ENCODE peak calls at places on chromosomes 7 and 10, in four cellular contexts. One of them, this sample, is unnamed.

GRCh38 chr7:105875505-105875904 is 894 bp downstream of the ATXN7L1 start:
- DNase-seq in cardiac muscle cell: no peak
- DNase-seq in tibial artery: no peak
- DNase-seq in CD8-positive, alpha-beta T cell: no peak
- DNase-seq in this sample: no peak

GRCh38 chr7:138975343-138976104 is 5.7 kb downstream of the KIAA1549 start:
- DNase-seq in cardiac muscle cell: peak; percentile 2
- DNase-seq in CD8-positive, alpha-beta T cell: no peak
- DNase-seq in tibial artery: no peak
- DNase-seq in this sample: no peak

GRCh38 chr10:93573051-93573909 is 6.8 kb downstream of the FFAR4 start:
- DNase-seq in tibial artery: peak; percentile 58
- DNase-seq in CD8-positive, alpha-beta T cell: no peak
- DNase-seq in cardiac muscle cell: no peak
- DNase-seq in this sample: peak; percentile 27

GRCh38 chr7:155979994-155980393 is 167.7 kb upstream of the SHH start:
- DNase-seq in cardiac muscle cell: no peak
- DNase-seq in tibial artery: peak; percentile 12
- DNase-seq in CD8-positive, alpha-beta T cell: no peak
- DNase-seq in this sample: no peak

GRCh38 chr10:63707254-63707910 is 186.2 kb downstream of the REEP3 start:
- DNase-seq in cardiac muscle cell: peak; percentile 98
- DNase-seq in tibial artery: no peak
- DNase-seq in CD8-positive, alpha-beta T cell: no peak
- DNase-seq in this sample: no peak

GRCh38 chr7:43353902-43354301 is 229.0 kb upstream of the STK17A start:
- DNase-seq in CD8-positive, alpha-beta T cell: no peak
- DNase-seq in tibial artery: no peak
- DNase-seq in cardiac muscle cell: no peak
- DNase-seq in this sample: no peak

GRCh38 chr7:44291733-44292395 is 33.5 kb downstream of the CAMK2B start:
- DNase-seq in tibial artery: no peak
- DNase-seq in CD8-positive, alpha-beta T cell: no peak
- DNase-seq in cardiac muscle cell: peak; percentile 51
- DNase-seq in this sample: peak; percentile 24

GRCh38 chr7:128863433-128863989 is 855 bp downstream of the ATP6V1F start:
- DNase-seq in tibial artery: no peak
- DNase-seq in cardiac muscle cell: peak; percentile 77
- DNase-seq in CD8-positive, alpha-beta T cell: no peak
- DNase-seq in this sample: no peak

GRCh38 chr7:35315517-35315916 is 61.6 kb upstream of the TBX20 start:
- DNase-seq in CD8-positive, alpha-beta T cell: no peak
- DNase-seq in tibial artery: no peak
- DNase-seq in cardiac muscle cell: no peak
- DNase-seq in this sample: no peak

GRCh38 chr7:53661645-53662217 is 626.3 kb downstream of the POM121L12 start:
- DNase-seq in CD8-positive, alpha-beta T cell: no peak
- DNase-seq in tibial artery: no peak
- DNase-seq in cardiac muscle cell: no peak
- DNase-seq in this sample: no peak

GRCh38 chr7:148286150-148286549 is 304.4 kb upstream of the C7orf33 start:
- DNase-seq in CD8-positive, alpha-beta T cell: no peak
- DNase-seq in tibial artery: no peak
- DNase-seq in cardiac muscle cell: peak; percentile 10
- DNase-seq in this sample: no peak

GRCh38 chr7:134789967-134790685 is 10.7 kb downstream of the CALD1 start:
- DNase-seq in CD8-positive, alpha-beta T cell: no peak
- DNase-seq in cardiac muscle cell: peak; percentile 95
- DNase-seq in tibial artery: no peak
- DNase-seq in this sample: no peak

GRCh38 chr10:122348951-122349361 is 25.6 kb upstream of the PLEKHA1 start:
- DNase-seq in cardiac muscle cell: no peak
- DNase-seq in CD8-positive, alpha-beta T cell: no peak
- DNase-seq in tibial artery: no peak
- DNase-seq in this sample: no peak

GRCh38 chr10:6211341-6212265 is 8.9 kb downstream of the PFKFB3 start:
- DNase-seq in CD8-positive, alpha-beta T cell: no peak
- DNase-seq in cardiac muscle cell: peak; percentile 76
- DNase-seq in tibial artery: no peak
- DNase-seq in this sample: no peak

GRCh38 chr10:77311186-77311585 is 326.4 kb downstream of the KCNMA1 start:
- DNase-seq in CD8-positive, alpha-beta T cell: no peak
- DNase-seq in cardiac muscle cell: no peak
- DNase-seq in tibial artery: no peak
- DNase-seq in this sample: no peak

GRCh38 chr7:8973601-8974000 is 540.2 kb downstream of the NXPH1 start:
- DNase-seq in tibial artery: no peak
- DNase-seq in CD8-positive, alpha-beta T cell: no peak
- DNase-seq in cardiac muscle cell: no peak
- DNase-seq in this sample: no peak

GRCh38 chr10:598415-599170 is 90.9 kb downstream of the DIP2C start:
- DNase-seq in CD8-positive, alpha-beta T cell: no peak
- DNase-seq in cardiac muscle cell: peak; percentile 90
- DNase-seq in tibial artery: no peak
- DNase-seq in this sample: peak; percentile 69

GRCh38 chr7:159098795-159099194 is 45.9 kb downstream of the VIPR2 start:
- DNase-seq in cardiac muscle cell: no peak
- DNase-seq in CD8-positive, alpha-beta T cell: no peak
- DNase-seq in tibial artery: no peak
- DNase-seq in this sample: peak; percentile 85

GRCh38 chr10:62056660-62057059 is 155.2 kb downstream of the ARID5B start:
- DNase-seq in tibial artery: no peak
- DNase-seq in cardiac muscle cell: peak; percentile 38
- DNase-seq in CD8-positive, alpha-beta T cell: no peak
- DNase-seq in this sample: no peak

GRCh38 chr10:62054825-62055224 is 153.3 kb downstream of the ARID5B start:
- DNase-seq in cardiac muscle cell: no peak
- DNase-seq in tibial artery: no peak
- DNase-seq in CD8-positive, alpha-beta T cell: no peak
- DNase-seq in this sample: no peak

GRCh38 chr10:62057359-62057758 is 155.9 kb downstream of the ARID5B start:
- DNase-seq in tibial artery: no peak
- DNase-seq in cardiac muscle cell: peak; percentile 91
- DNase-seq in CD8-positive, alpha-beta T cell: no peak
- DNase-seq in this sample: no peak

GRCh38 chr10:62057872-62058271 is 156.4 kb downstream of the ARID5B start:
- DNase-seq in CD8-positive, alpha-beta T cell: no peak
- DNase-seq in cardiac muscle cell: no peak
- DNase-seq in tibial artery: no peak
- DNase-seq in this sample: no peak

GRCh38 chr10:62056219-62056618 is 154.7 kb downstream of the ARID5B start:
- DNase-seq in CD8-positive, alpha-beta T cell: no peak
- DNase-seq in cardiac muscle cell: no peak
- DNase-seq in tibial artery: no peak
- DNase-seq in this sample: no peak
- H3K4me3 ChIP-seq in CD8-positive, alpha-beta T cell: no peak overlapping the region
- H3K4me3 ChIP-seq in cardiac muscle cell: no peak overlapping the region
- H3K4me3 ChIP-seq in tibial artery: peak overlapping the region; percentile 38
- H3K4me3 ChIP-seq in this sample: peak overlapping the region; percentile 78

GRCh38 chr7:119252962-119253361 is 1020.0 kb upstream of the KCND2 start:
- DNase-seq in CD8-positive, alpha-beta T cell: no peak
- DNase-seq in cardiac muscle cell: no peak
- DNase-seq in tibial artery: no peak
- DNase-seq in this sample: no peak

GRCh38 chr7:119256001-119256400 is 1017.0 kb upstream of the KCND2 start:
- DNase-seq in tibial artery: no peak
- DNase-seq in cardiac muscle cell: no peak
- DNase-seq in CD8-positive, alpha-beta T cell: no peak
- DNase-seq in this sample: no peak

GRCh38 chr7:119254741-119255140 is 1018.2 kb upstream of the KCND2 start:
- DNase-seq in CD8-positive, alpha-beta T cell: no peak
- DNase-seq in cardiac muscle cell: no peak
- DNase-seq in tibial artery: no peak
- DNase-seq in this sample: no peak

DNA sequence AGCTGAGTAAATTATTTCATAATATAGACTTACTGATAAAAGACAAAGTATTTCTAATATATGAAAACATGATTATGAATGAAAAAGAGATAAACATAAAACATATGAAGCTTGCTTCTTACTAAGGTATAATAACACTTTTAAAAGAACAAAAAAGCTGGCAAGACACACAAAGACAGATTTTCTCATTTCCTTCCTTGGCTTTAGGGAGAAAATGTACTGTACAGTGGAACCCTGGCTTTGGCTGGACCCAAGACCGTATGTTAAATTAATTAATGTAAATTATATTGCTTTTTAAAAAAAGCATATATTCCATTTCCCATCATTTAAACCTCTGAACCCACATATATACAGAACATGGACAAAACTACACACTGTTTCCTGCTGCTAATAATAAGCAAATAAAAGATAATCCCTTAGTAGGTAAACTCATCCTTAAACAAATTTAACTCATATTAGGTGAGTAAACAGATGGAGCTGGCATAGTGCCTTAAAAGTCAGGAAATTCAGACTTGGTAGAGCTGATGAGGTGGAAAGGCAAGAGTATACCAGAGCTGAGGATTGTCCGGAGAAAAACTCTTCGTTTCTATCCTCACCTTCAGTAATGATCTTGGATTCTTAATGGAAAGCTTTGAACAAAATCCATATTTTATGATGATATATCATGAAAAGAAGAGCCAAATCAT is 1016.4 kb upstream of the KCND2 start:
- DNase-seq in tibial artery: no peak
- DNase-seq in cardiac muscle cell: no peak
- DNase-seq in CD8-positive, alpha-beta T cell: no peak
- DNase-seq in this sample: no peak
- TF ChIP-seq CTCF in tibial artery: no peak
- TF ChIP-seq CTCF in cardiac muscle cell: no peak
- TF ChIP-seq CTCF in CD8-positive, alpha-beta T cell: no peak
- TF ChIP-seq CTCF in this sample: no peak

GRCh38 chr10:132264966-132265877 is 42.5 kb downstream of the STK32C start:
- DNase-seq in CD8-positive, alpha-beta T cell: no peak
- DNase-seq in cardiac muscle cell: no peak
- DNase-seq in tibial artery: no peak
- DNase-seq in this sample: no peak

GRCh38 chr10:132266594-132267161 is 41.1 kb downstream of the STK32C start:
- DNase-seq in CD8-positive, alpha-beta T cell: no peak
- DNase-seq in cardiac muscle cell: peak; percentile 13
- DNase-seq in tibial artery: no peak
- DNase-seq in this sample: no peak

GRCh38 chr10:132265878-132266496 is 41.8 kb downstream of the STK32C start:
- DNase-seq in CD8-positive, alpha-beta T cell: no peak
- DNase-seq in cardiac muscle cell: peak; percentile 31
- DNase-seq in tibial artery: no peak
- DNase-seq in this sample: no peak

GRCh38 chr10:132264306-132264950 is 43.3 kb downstream of the STK32C start:
- DNase-seq in tibial artery: no peak
- DNase-seq in CD8-positive, alpha-beta T cell: no peak
- DNase-seq in cardiac muscle cell: no peak
- DNase-seq in this sample: no peak

DNA sequence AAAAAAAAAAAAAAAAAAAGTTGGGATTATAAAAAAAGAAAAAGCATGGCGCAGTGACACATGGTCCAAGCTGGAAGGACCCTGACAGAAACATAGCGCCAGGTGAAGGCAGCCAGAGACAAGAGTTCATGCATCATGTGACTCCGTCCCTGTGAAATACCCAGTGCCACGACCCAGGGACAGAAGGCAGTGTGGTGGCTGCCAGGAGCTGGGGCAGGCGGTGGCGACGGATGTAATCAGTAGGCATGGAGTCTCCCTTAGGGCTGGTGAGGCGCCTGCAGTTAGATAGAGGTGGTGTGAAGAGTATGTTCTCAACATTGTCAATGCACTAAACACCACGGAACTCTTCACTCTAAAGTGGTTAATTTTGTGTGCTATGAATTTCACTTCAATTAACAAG is 43.9 kb downstream of the STK32C start:
- DNase-seq in tibial artery: no peak
- DNase-seq in CD8-positive, alpha-beta T cell: no peak
- DNase-seq in cardiac muscle cell: no peak
- DNase-seq in this sample: no peak
- H3K27ac ChIP-seq in tibial artery: no peak overlapping the region
- H3K27ac ChIP-seq in CD8-positive, alpha-beta T cell: no peak overlapping the region
- H3K27ac ChIP-seq in cardiac muscle cell: no peak overlapping the region
- H3K27ac ChIP-seq in this sample: no peak overlapping the region

DNA sequence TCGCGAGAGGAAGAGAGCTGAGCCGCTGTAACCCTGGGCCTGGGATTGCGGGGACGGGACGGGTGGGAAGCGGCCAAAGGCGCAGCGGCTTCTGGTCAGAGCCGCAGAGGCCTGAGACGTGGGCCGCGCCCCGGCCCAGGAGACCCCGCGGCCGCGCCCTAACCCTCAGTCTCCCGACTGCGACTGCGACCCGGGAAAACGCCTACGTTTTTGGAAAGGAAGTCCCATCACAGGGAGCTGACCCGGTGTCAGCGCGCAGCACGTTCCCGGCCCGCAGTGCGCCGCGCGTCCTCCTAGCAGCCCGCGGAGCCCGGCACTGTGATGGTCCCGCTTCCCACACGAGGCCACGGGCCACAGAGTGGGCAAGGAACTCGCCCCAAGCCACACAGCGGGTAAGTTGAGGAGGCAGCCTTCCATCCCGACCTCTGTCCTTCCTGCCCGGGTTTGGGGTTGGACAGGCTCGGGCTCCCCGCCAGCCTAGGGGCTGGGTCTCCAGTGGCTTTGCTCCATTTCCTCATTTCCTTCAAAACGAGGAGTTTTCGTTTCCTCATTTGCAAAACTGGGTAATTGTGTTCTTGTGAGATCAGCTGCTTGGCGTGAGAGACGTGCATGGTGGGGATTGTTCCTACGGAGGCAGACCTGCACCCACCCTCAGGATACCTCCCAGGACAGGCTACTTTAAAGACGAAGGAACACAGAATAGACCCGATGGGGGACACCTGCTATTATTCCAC is 1.2 kb downstream of the GPNMB start:
- DNase-seq in cardiac muscle cell: peak; percentile 44
- DNase-seq in tibial artery: peak; percentile 46
- DNase-seq in CD8-positive, alpha-beta T cell: no peak
- DNase-seq in this sample: no peak
- H3K4me3 ChIP-seq in cardiac muscle cell: no peak overlapping the region
- H3K4me3 ChIP-seq in tibial artery: peak overlapping the region; percentile 69
- H3K4me3 ChIP-seq in CD8-positive, alpha-beta T cell: no peak overlapping the region
- H3K4me3 ChIP-seq in this sample: peak overlapping the region; percentile 47

GRCh38 chr7:3194501-3195141 is 106.4 kb upstream of the SDK1 start:
- DNase-seq in CD8-positive, alpha-beta T cell: no peak
- DNase-seq in cardiac muscle cell: peak; percentile 95
- DNase-seq in tibial artery: no peak
- DNase-seq in this sample: no peak
- TF ChIP-seq CTCF in CD8-positive, alpha-beta T cell: no peak
- TF ChIP-seq CTCF in cardiac muscle cell: peak; percentile 36
- TF ChIP-seq CTCF in tibial artery: no peak
- TF ChIP-seq CTCF in this sample: no peak

DNA sequence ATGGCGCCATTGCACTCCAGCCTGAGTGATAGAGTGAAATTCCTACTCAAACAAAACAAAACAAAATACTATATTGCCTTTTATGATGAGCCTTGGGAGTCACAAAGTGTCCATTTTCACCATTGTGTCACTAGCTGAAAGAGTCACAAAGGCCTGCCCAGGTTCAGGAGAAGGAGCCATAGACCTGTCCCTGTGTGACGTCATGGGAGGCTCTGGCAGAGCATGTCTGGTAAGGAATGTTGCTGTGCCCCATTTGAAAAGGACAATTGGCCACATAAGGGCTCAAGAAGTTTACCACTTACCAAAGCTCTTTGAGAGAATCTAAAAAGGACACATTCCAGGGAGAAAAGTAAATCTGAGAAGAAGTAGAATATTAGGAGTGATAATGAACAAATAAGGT is 367.7 kb downstream of the SDK1 start:
- DNase-seq in CD8-positive, alpha-beta T cell: no peak
- DNase-seq in cardiac muscle cell: no peak
- DNase-seq in tibial artery: no peak
- DNase-seq in this sample: no peak
- H3K27ac ChIP-seq in CD8-positive, alpha-beta T cell: no peak overlapping the region
- H3K27ac ChIP-seq in cardiac muscle cell: no peak overlapping the region
- H3K27ac ChIP-seq in tibial artery: no peak overlapping the region
- H3K27ac ChIP-seq in this sample: no peak overlapping the region

This sample was measured in ascending aorta.